ENCODE peak calls at places on chromosomes 13 and 19, in seven cellular contexts. One of them, this sample, is unnamed.
A peak's percentile ranks its signal among the peaks of the same experiment; 100 is the strongest.

GRCh38 chr13:93771782-93772181 is 545.2 kb downstream of the GPC6 start:
- DNase-seq in K562: no peak
- DNase-seq in HepG2: no peak
- DNase-seq in HCT116: no peak
- DNase-seq in SK-N-SH: no peak
- DNase-seq in endothelial cell of umbilical vein: no peak
- DNase-seq in H1: no peak
- DNase-seq in this sample: no peak

GRCh38 chr13:37587236-37587635 is 11.3 kb downstream of the POSTN start:
- DNase-seq in K562: no peak
- DNase-seq in HepG2: no peak
- DNase-seq in HCT116: no peak
- DNase-seq in SK-N-SH: no peak
- DNase-seq in endothelial cell of umbilical vein: no peak
- DNase-seq in H1: no peak
- DNase-seq in this sample: no peak

GRCh38 chr13:50220938-50221337 is 205.7 kb downstream of the KCNRG start:
- DNase-seq in K562: no peak
- DNase-seq in HepG2: no peak
- DNase-seq in HCT116: no peak
- DNase-seq in SK-N-SH: no peak
- DNase-seq in endothelial cell of umbilical vein: no peak
- DNase-seq in H1: no peak
- DNase-seq in this sample: no peak

GRCh38 chr13:76542176-76542575 is 344.0 kb downstream of the KCTD12 start:
- DNase-seq in K562: no peak
- DNase-seq in HepG2: no peak
- DNase-seq in HCT116: no peak
- DNase-seq in SK-N-SH: no peak
- DNase-seq in endothelial cell of umbilical vein: peak; percentile 35
- DNase-seq in H1: no peak
- DNase-seq in this sample: no peak

GRCh38 chr13:98396071-98396710 is 180.7 kb downstream of the STK24 start:
- DNase-seq in K562: no peak
- DNase-seq in HepG2: no peak
- DNase-seq in HCT116: no peak
- DNase-seq in SK-N-SH: no peak
- DNase-seq in endothelial cell of umbilical vein: no peak
- DNase-seq in H1: no peak
- DNase-seq in this sample: no peak

GRCh38 chr13:51330741-51331140 is 8.8 kb upstream of the SERPINE3 start:
- DNase-seq in K562: no peak
- DNase-seq in HepG2: no peak
- DNase-seq in HCT116: no peak
- DNase-seq in SK-N-SH: no peak
- DNase-seq in endothelial cell of umbilical vein: no peak
- DNase-seq in H1: no peak
- DNase-seq in this sample: no peak

GRCh38 chr13:83365723-83366122 is 516.6 kb downstream of the SLITRK1 start:
- DNase-seq in K562: no peak
- DNase-seq in HepG2: no peak
- DNase-seq in HCT116: no peak
- DNase-seq in SK-N-SH: no peak
- DNase-seq in endothelial cell of umbilical vein: no peak
- DNase-seq in H1: no peak
- DNase-seq in this sample: no peak

GRCh38 chr13:37326319-37326718 is 220.9 kb upstream of the CSNK1A1L start:
- DNase-seq in K562: no peak
- DNase-seq in HepG2: no peak
- DNase-seq in HCT116: no peak
- DNase-seq in SK-N-SH: no peak
- DNase-seq in endothelial cell of umbilical vein: no peak
- DNase-seq in H1: no peak
- DNase-seq in this sample: no peak

GRCh38 chr19:55537741-55538111 is 793 bp upstream of the SBK2 start:
- DNase-seq in K562: peak; percentile 13
- DNase-seq in HepG2: no peak
- DNase-seq in HCT116: no peak
- DNase-seq in SK-N-SH: no peak
- DNase-seq in endothelial cell of umbilical vein: no peak
- DNase-seq in H1: no peak
- DNase-seq in this sample: no peak

GRCh38 chr13:37492741-37493514 is 105.6 kb downstream of the POSTN start:
- DNase-seq in K562: no peak
- DNase-seq in HepG2: no peak
- DNase-seq in HCT116: no peak
- DNase-seq in SK-N-SH: no peak
- DNase-seq in endothelial cell of umbilical vein: no peak
- DNase-seq in H1: no peak
- DNase-seq in this sample: no peak

GRCh38 chr13:65789815-65790214 is 1440.3 kb downstream of the PCDH9 start:
- DNase-seq in K562: no peak
- DNase-seq in HepG2: no peak
- DNase-seq in HCT116: no peak
- DNase-seq in SK-N-SH: no peak
- DNase-seq in endothelial cell of umbilical vein: no peak
- DNase-seq in H1: no peak
- DNase-seq in this sample: no peak

GRCh38 chr13:38669234-38669964 is 17.5 kb upstream of the FREM2 start:
- DNase-seq in K562: no peak
- DNase-seq in HepG2: no peak
- DNase-seq in HCT116: no peak
- DNase-seq in SK-N-SH: no peak
- DNase-seq in endothelial cell of umbilical vein: no peak
- DNase-seq in H1: no peak
- DNase-seq in this sample: no peak

GRCh38 chr13:87777395-87777794 is 106.2 kb downstream of the SLITRK5 start:
- DNase-seq in K562: no peak
- DNase-seq in HepG2: peak; percentile 63
- DNase-seq in HCT116: no peak
- DNase-seq in SK-N-SH: no peak
- DNase-seq in endothelial cell of umbilical vein: no peak
- DNase-seq in H1: no peak
- DNase-seq in this sample: no peak

GRCh38 chr19:30255783-30256509 is 116.2 kb upstream of the ZNF536 start:
- DNase-seq in K562: no peak
- DNase-seq in HepG2: no peak
- DNase-seq in HCT116: no peak
- DNase-seq in SK-N-SH: peak; percentile 72
- DNase-seq in endothelial cell of umbilical vein: no peak
- DNase-seq in H1: peak; percentile 13
- DNase-seq in this sample: no peak

GRCh38 chr13:20686863-20687579 is 16.5 kb upstream of the IL17D start:
- DNase-seq in K562: no peak
- DNase-seq in HepG2: no peak
- DNase-seq in HCT116: no peak
- DNase-seq in SK-N-SH: no peak
- DNase-seq in endothelial cell of umbilical vein: no peak
- DNase-seq in H1: no peak
- DNase-seq in this sample: no peak

GRCh38 chr13:110368408-110368807 is 61.3 kb downstream of the COL4A2 start:
- DNase-seq in K562: no peak
- DNase-seq in HepG2: no peak
- DNase-seq in HCT116: no peak
- DNase-seq in SK-N-SH: no peak
- DNase-seq in endothelial cell of umbilical vein: no peak
- DNase-seq in H1: no peak
- DNase-seq in this sample: no peak

GRCh38 chr19:30536975-30537374 is 164.8 kb downstream of the ZNF536 start:
- DNase-seq in K562: no peak
- DNase-seq in HepG2: no peak
- DNase-seq in HCT116: no peak
- DNase-seq in SK-N-SH: no peak
- DNase-seq in endothelial cell of umbilical vein: no peak
- DNase-seq in H1: no peak
- DNase-seq in this sample: no peak

GRCh38 chr19:38264486-38265212 is at the start of gene SPINT2:
- DNase-seq in K562: no peak
- DNase-seq in HepG2: no peak
- DNase-seq in HCT116: peak; percentile 67
- DNase-seq in SK-N-SH: peak; percentile 72
- DNase-seq in endothelial cell of umbilical vein: no peak
- DNase-seq in H1: peak; percentile 60
- DNase-seq in this sample: no peak

GRCh38 chr19:18541992-18542935 is 1.1 kb downstream of the FKBP8 start:
- DNase-seq in K562: peak; percentile 16
- DNase-seq in HepG2: no peak
- DNase-seq in HCT116: no peak
- DNase-seq in SK-N-SH: no peak
- DNase-seq in endothelial cell of umbilical vein: no peak
- DNase-seq in H1: no peak
- DNase-seq in this sample: no peak

GRCh38 chr19:8069116-8069973 is 16.8 kb downstream of the CCL25 start:
- DNase-seq in K562: peak; percentile 53
- DNase-seq in HepG2: no peak
- DNase-seq in HCT116: no peak
- DNase-seq in SK-N-SH: peak; percentile 32
- DNase-seq in endothelial cell of umbilical vein: no peak
- DNase-seq in H1: peak; percentile 53
- DNase-seq in this sample: peak; percentile 34

GRCh38 chr19:4198467-4199126 is 16.1 kb downstream of the ANKRD24 start:
- DNase-seq in K562: no peak
- DNase-seq in HepG2: no peak
- DNase-seq in HCT116: no peak
- DNase-seq in SK-N-SH: no peak
- DNase-seq in endothelial cell of umbilical vein: no peak
- DNase-seq in H1: no peak
- DNase-seq in this sample: no peak
- TF ChIP-seq POLR2AphosphoS5 in K562: no peak
- TF ChIP-seq POLR2AphosphoS5 in HepG2: no peak
- TF ChIP-seq POLR2AphosphoS5 in HCT116: no peak
- TF ChIP-seq POLR2AphosphoS5 in SK-N-SH: no peak
- TF ChIP-seq POLR2AphosphoS5 in endothelial cell of umbilical vein: no peak
- TF ChIP-seq POLR2AphosphoS5 in H1: no peak
- TF ChIP-seq POLR2AphosphoS5 in this sample: no peak

GRCh38 chr19:47780215-47780551 is 1.7 kb downstream of the SELENOW start:
- DNase-seq in K562: no peak
- DNase-seq in HepG2: no peak
- DNase-seq in HCT116: no peak
- DNase-seq in SK-N-SH: no peak
- DNase-seq in endothelial cell of umbilical vein: no peak
- DNase-seq in H1: no peak
- DNase-seq in this sample: no peak
- H3K4me3 ChIP-seq in K562: no peak overlapping the region
- H3K4me3 ChIP-seq in HepG2: no peak overlapping the region
- H3K4me3 ChIP-seq in HCT116: no peak overlapping the region
- H3K4me3 ChIP-seq in SK-N-SH: no peak overlapping the region
- H3K4me3 ChIP-seq in endothelial cell of umbilical vein: no peak overlapping the region
- H3K4me3 ChIP-seq in H1: peak overlapping the region; percentile 57
- H3K4me3 ChIP-seq in this sample: peak overlapping the region; percentile 87

GRCh38 chr13:113105032-113105993 is at the start of gene F7:
- DNase-seq in K562: no peak
- DNase-seq in HepG2: peak; percentile 91
- DNase-seq in HCT116: no peak
- DNase-seq in SK-N-SH: no peak
- DNase-seq in endothelial cell of umbilical vein: no peak
- DNase-seq in H1: no peak
- DNase-seq in this sample: no peak
- H3K9ac ChIP-seq in K562: no peak within 1 kb of the TSS
- H3K9ac ChIP-seq in HepG2: peak within 1 kb of the TSS; percentile 78
- H3K9ac ChIP-seq in HCT116: no peak within 1 kb of the TSS
- H3K9ac ChIP-seq in SK-N-SH: no peak within 1 kb of the TSS
- H3K9ac ChIP-seq in endothelial cell of umbilical vein: no peak within 1 kb of the TSS
- H3K9ac ChIP-seq in H1: no peak within 1 kb of the TSS
- H3K9ac ChIP-seq in this sample: no peak within 1 kb of the TSS

GRCh38 chr19:35727053-35727955 is 9.5 kb downstream of the KMT2B start:
- DNase-seq in K562: no peak
- DNase-seq in HepG2: no peak
- DNase-seq in HCT116: no peak
- DNase-seq in SK-N-SH: no peak
- DNase-seq in endothelial cell of umbilical vein: no peak
- DNase-seq in H1: no peak
- DNase-seq in this sample: no peak
- TF ChIP-seq POLR2AphosphoS5 in K562: no peak
- TF ChIP-seq POLR2AphosphoS5 in HepG2: no peak
- TF ChIP-seq POLR2AphosphoS5 in HCT116: no peak
- TF ChIP-seq POLR2AphosphoS5 in SK-N-SH: no peak
- TF ChIP-seq POLR2AphosphoS5 in endothelial cell of umbilical vein: no peak
- TF ChIP-seq POLR2AphosphoS5 in H1: no peak
- TF ChIP-seq POLR2AphosphoS5 in this sample: no peak

GRCh38 chr19:10269333-10270179 is 1.4 kb upstream of the ICAM1 start:
- DNase-seq in K562: peak; percentile 85
- DNase-seq in HepG2: peak; percentile 51
- DNase-seq in HCT116: peak; percentile 47
- DNase-seq in SK-N-SH: peak; percentile 91
- DNase-seq in endothelial cell of umbilical vein: peak; percentile 90
- DNase-seq in H1: no peak
- DNase-seq in this sample: no peak
- H3K4me3 ChIP-seq in K562: peak overlapping the region; percentile 48
- H3K4me3 ChIP-seq in HepG2: peak overlapping the region; percentile 30
- H3K4me3 ChIP-seq in HCT116: peak overlapping the region; percentile 22
- H3K4me3 ChIP-seq in SK-N-SH: peak overlapping the region; percentile 23
- H3K4me3 ChIP-seq in endothelial cell of umbilical vein: no peak overlapping the region
- H3K4me3 ChIP-seq in H1: peak overlapping the region; percentile 30
- H3K4me3 ChIP-seq in this sample: peak overlapping the region; percentile 44

GRCh38 chr13:40158218-40158617 is 502.8 kb downstream of the COG6 start:
- DNase-seq in K562: no peak
- DNase-seq in HepG2: no peak
- DNase-seq in HCT116: no peak
- DNase-seq in SK-N-SH: no peak
- DNase-seq in endothelial cell of umbilical vein: peak; percentile 63
- DNase-seq in H1: no peak
- DNase-seq in this sample: no peak

GRCh38 chr13:40153516-40153915 is 498.1 kb downstream of the COG6 start:
- DNase-seq in K562: no peak
- DNase-seq in HepG2: no peak
- DNase-seq in HCT116: no peak
- DNase-seq in SK-N-SH: no peak
- DNase-seq in endothelial cell of umbilical vein: peak; percentile 61
- DNase-seq in H1: no peak
- DNase-seq in this sample: no peak

GRCh38 chr13:40152904-40153303 is 497.4 kb downstream of the COG6 start:
- DNase-seq in K562: no peak
- DNase-seq in HepG2: no peak
- DNase-seq in HCT116: no peak
- DNase-seq in SK-N-SH: no peak
- DNase-seq in endothelial cell of umbilical vein: no peak
- DNase-seq in H1: no peak
- DNase-seq in this sample: no peak

GRCh38 chr13:40152145-40152544 is 496.7 kb downstream of the COG6 start:
- DNase-seq in K562: no peak
- DNase-seq in HepG2: no peak
- DNase-seq in HCT116: peak; percentile 54
- DNase-seq in SK-N-SH: no peak
- DNase-seq in endothelial cell of umbilical vein: peak; percentile 88
- DNase-seq in H1: no peak
- DNase-seq in this sample: no peak

DNA sequence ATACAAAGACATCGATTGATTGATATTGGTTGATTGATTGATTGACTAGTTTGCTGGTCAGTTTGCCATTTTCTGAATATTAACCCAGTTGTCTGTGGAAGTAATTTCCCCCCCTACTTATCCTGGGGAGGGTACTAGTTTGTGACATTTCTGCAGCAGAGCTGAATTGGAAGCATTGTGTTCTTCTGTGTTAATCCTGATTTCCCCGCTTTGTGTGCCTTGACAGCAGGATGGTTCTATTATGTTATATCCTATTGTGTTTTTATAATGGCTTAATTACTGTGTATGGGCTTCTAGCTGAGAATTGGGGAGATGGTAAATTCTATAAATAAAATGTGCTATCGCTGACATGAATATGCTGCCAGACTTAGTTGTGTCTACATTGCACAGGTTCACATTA is 499.7 kb downstream of the COG6 start:
- DNase-seq in K562: no peak
- DNase-seq in HepG2: no peak
- DNase-seq in HCT116: no peak
- DNase-seq in SK-N-SH: no peak
- DNase-seq in endothelial cell of umbilical vein: no peak
- DNase-seq in H1: no peak
- DNase-seq in this sample: no peak
- H3K9ac ChIP-seq in K562: no peak overlapping the region
- H3K9ac ChIP-seq in HepG2: no peak overlapping the region
- H3K9ac ChIP-seq in HCT116: no peak overlapping the region
- H3K9ac ChIP-seq in SK-N-SH: no peak overlapping the region
- H3K9ac ChIP-seq in endothelial cell of umbilical vein: no peak overlapping the region
- H3K9ac ChIP-seq in H1: no peak overlapping the region
- H3K9ac ChIP-seq in this sample: no peak overlapping the region

This sample was measured in SK-N-MC.